ENCODE peak calls at places on chromosomes 5 and 9, in four cellular contexts. Z is HL-60, B is K562, E is GM12878. R is an unnamed sample.

GRCh38 chr5:152262667-152263066 is 142.4 kb downstream of the NMUR2 start:
- DNase-seq in Z (no peak), B (no peak), E (no peak), R (no peak)

GRCh38 chr5:52861368-52861767 is 73.7 kb downstream of the ITGA1 start:
- DNase-seq in Z (no peak), E (no peak), B (no peak), R (no peak)

GRCh38 chr9:36905101-36906066 is 128.7 kb downstream of the PAX5 start:
- DNase-seq in B (no peak), Z (no peak), E (no peak), R (no peak)

GRCh38 chr9:113770396-113770795 is 105.7 kb upstream of the ZNF618 start:
- DNase-seq in B (no peak), Z (no peak), E (no peak), R (no peak)

GRCh38 chr5:171957591-171958251 is 48.7 kb downstream of the FBXW11 start:
- DNase-seq in B (no peak), E (peak; percentile 69), Z (peak; percentile 48), R (no peak)

GRCh38 chr5:72788851-72789505 is 27.5 kb upstream of the TNPO1 start:
- DNase-seq in B (no peak), Z (no peak), E (no peak), R (no peak)

GRCh38 chr9:32072568-32072967 is 311.9 kb upstream of the ACO1 start:
- DNase-seq in B (no peak), Z (no peak), E (no peak), R (no peak)

GRCh38 chr9:73980754-73981153 is 516.4 kb upstream of the RORB start:
- DNase-seq in Z (no peak), E (no peak), B (no peak), R (no peak)

GRCh38 chr5:134304306-134304705 is 62.7 kb downstream of the CDKL3 start:
- DNase-seq in E (no peak), B (no peak), Z (no peak), R (no peak)

GRCh38 chr5:170538096-170538465 is 34.3 kb downstream of the KCNIP1 start:
- DNase-seq in B (no peak), E (no peak), Z (no peak), R (no peak)

GRCh38 chr5:87114631-87115030 is 153.1 kb upstream of the RASA1 start:
- DNase-seq in Z (no peak), B (no peak), E (no peak), R (no peak)

GRCh38 chr9:83307051-83307724 is 231.0 kb downstream of the FRMD3 start:
- DNase-seq in B (no peak), E (no peak), Z (no peak), R (no peak)

GRCh38 chr5:168093200-168093930 is 198.1 kb upstream of the WWC1 start:
- DNase-seq in Z (no peak), B (no peak), E (no peak), R (no peak)

GRCh38 chr9:100436566-100436965 is 9.6 kb downstream of the MSANTD3 start:
- DNase-seq in Z (no peak), B (no peak), E (no peak), R (no peak)

GRCh38 chr5:10352404-10353240 is 873 bp upstream of the MARCHF6 start:
- DNase-seq in Z (peak; percentile 94), E (peak; percentile 28), B (no peak), R (no peak)

GRCh38 chr5:78360674-78361225 is 333 bp downstream of the SCAMP1 start:
- DNase-seq in E (no peak), B (peak; percentile 67), Z (peak; percentile 8), R (peak; percentile 28)

GRCh38 chr9:86516564-86516963 is 162.4 kb upstream of the TUT7 start:
- DNase-seq in E (no peak), B (no peak), Z (no peak), R (no peak)

GRCh38 chr5:151742870-151743294 is 15.5 kb downstream of the ATOX1 start:
- DNase-seq in E (no peak), Z (no peak), B (peak; percentile 35), R (no peak)

GRCh38 chr5:24786108-24786507 is 141.3 kb upstream of the CDH10 start:
- DNase-seq in E (no peak), B (no peak), Z (no peak), R (no peak)

GRCh38 chr5:168207450-168208029 is 83.9 kb upstream of the WWC1 start:
- DNase-seq in E (no peak), Z (no peak), B (no peak), R (no peak)

GRCh38 chr5:82694886-82695285 is 382.3 kb downstream of the TMEM167A start:
- DNase-seq in Z (no peak), E (no peak), B (no peak), R (no peak)

GRCh38 chr5:107542428-107542827 is 128.3 kb downstream of the EFNA5 start:
- DNase-seq in E (peak; percentile 52), B (no peak), Z (no peak), R (no peak)

GRCh38 chr5:151684690-151685361 is 1.9 kb downstream of the SPARC start:
- DNase-seq in B (peak; percentile 27), Z (no peak), E (no peak), R (no peak)

GRCh38 chr9:97714435-97714834 is 17.3 kb upstream of the XPA start:
- DNase-seq in B (no peak), Z (peak; percentile 15), E (no peak), R (no peak)
- TF ChIP-seq SPI1 in B (no peak), Z (no peak), E (no peak), R (no peak)

GRCh38 chr9:80242022-80242421 is 670.3 kb downstream of the TLE4 start:
- DNase-seq in B (no peak), Z (no peak), E (no peak), R (no peak)
- TF ChIP-seq SPI1 in B (no peak), Z (no peak), E (no peak), R (no peak)

DNA sequence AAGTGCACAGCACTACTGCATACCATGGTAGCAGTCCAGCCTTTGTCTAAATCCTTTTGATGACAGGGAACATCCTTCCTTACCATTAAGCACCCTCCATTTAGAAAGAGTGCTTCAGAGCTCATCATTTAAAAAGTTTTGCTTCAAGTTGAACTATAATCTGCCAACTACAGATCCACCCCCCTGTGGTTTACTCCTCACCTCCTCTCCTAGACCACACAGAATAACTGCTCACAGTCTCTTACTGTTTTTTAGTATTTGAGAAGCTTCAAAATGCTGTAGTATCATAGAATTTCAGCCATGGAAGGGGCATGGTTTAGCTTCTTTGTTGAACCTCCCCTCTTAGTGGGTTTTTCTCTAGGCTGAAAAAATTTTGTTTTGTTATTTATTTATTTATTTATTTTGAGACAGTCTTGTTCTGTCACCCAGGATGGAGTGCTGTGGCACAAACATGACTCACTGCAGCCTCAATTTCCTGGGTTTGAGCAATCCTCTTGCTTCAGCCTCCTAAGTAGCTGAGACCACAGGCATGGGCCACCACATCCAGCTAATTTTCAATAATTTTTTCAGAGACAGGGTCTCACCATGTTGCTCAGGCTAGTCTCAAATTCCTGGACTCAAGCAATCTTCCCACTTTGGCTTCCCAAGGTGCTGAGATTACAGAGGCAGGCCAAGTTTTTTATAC is 384.3 kb upstream of the RFX3 start:
- DNase-seq in B (no peak), E (no peak), Z (peak; percentile 36), R (no peak)
- TF ChIP-seq SPI1 in B (no peak), E (no peak), Z (no peak), R (no peak)

DNA sequence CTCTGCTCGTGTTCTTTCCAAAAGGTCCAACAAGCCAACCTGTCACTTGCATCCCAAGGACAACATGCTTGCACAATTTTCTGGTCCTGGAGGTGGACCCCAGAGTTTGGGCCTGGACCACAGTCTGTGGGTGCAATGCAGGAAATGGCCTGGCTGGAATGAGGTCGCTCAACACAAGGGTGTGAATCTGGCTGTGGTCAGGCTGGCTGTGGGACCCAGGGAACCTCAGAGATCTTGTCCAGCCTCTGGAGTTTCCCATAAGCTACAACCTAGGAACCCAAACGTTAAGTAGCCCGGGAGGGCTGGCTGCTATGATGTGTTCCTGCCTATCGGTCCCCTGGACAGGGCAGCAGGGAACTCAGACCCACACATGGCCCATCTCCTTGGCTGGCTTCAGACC is 15.4 kb downstream of the TBC1D9B start:
- DNase-seq in E (no peak), B (no peak), Z (no peak), R (no peak)
- TF ChIP-seq SPI1 in E (no peak), B (no peak), Z (no peak), R (no peak)

GRCh38 chr5:14330729-14331128 is 187.6 kb downstream of the TRIO start:
- DNase-seq in E (no peak), B (no peak), Z (no peak), R (no peak)

GRCh38 chr5:14331377-14331776 is 188.2 kb downstream of the TRIO start:
- DNase-seq in B (no peak), E (no peak), Z (peak; percentile 33), R (peak; percentile 19)

GRCh38 chr5:14328144-14328543 is 185.0 kb downstream of the TRIO start:
- DNase-seq in Z (no peak), B (no peak), E (no peak), R (no peak)

GRCh38 chr5:14332038-14332631 is 189.0 kb downstream of the TRIO start:
- DNase-seq in B (no peak), Z (no peak), E (no peak), R (no peak)

DNA sequence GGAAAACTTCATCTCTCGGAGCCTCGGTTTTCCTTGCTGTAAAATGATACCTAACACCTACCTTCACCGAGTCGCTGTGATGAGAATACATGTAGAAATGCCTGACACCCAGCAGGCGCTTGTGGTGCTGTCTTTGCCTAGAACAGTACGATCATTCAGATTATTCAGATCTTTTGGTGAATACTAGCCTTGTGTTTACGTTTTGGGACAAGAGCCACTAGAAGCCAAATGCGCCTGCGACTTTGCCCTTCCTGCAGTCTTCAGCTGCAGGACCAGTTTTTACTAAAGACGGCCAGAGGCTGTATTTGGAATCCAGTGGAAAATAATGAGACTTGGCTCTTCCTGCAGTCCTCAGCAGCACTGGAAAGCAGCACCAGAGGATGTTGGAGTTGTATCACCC is 189.6 kb downstream of the TRIO start:
- DNase-seq in E (no peak), B (no peak), Z (no peak), R (no peak)
- TF ChIP-seq SPI1 in E (no peak), B (no peak), Z (no peak), R (no peak)

DNA sequence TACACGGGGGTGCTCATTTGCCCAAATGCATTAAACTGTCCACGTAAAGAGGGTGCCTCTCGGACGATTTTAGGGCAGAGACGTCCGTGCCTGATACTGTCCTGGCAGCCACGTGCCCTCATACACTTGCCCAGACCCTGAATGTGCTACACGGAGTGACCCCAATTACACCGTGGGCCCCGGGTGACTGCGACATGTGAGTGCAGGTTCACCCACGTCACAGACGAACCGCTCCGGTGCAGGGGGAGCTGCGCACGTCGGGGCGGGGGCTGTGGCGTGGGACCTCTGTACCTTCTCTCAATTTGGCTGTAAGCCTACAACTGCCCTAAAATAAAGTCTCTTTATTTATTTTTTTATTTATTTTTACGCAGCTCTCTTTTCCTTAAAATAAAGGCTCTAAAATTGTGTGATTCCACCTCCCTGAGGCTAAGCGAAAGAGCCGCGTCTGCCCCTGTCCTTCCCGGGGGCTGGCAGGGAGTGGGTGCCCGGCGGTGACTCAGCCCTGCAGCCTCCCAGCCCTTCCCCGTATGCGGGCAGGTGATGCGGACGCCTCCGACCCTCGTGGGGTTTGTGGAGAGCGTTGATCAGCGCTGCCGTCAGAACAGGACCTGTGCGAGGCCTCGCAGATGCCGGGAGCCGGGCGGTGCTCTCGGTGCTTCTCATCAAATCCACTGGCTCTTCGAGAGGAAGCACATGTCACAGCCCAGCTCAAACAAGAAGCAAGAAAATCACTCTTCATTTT is 9.2 kb upstream of the EGFL7 start:
- DNase-seq in E (no peak), Z (no peak), B (no peak), R (no peak)
- TF ChIP-seq SPI1 in E (no peak), Z (no peak), B (no peak), R (no peak)